ENCODE peak calls at places on chromosomes 3 and 15, in eight cellular contexts. One of them, this sample, is unnamed.

GRCh38 chr15:84398763-84399701 is 163.5 kb downstream of the GOLGA6L4 start:
- DNase-seq in CMK: no peak
- DNase-seq in iPS-NIHi11: peak; percentile 45
- DNase-seq in GM10248: no peak
- DNase-seq in activated CD4-positive, alpha-beta T cell treated with anti-CD3 and anti-CD28 coated beads for 24 hours: no peak
- DNase-seq in activated CD4-positive, CD25-positive, alpha-beta regulatory T cell treated with anti-CD3 and anti-CD28 coated beads, Interleukin-2, amount 50 U/mL, for 72 hours: peak; percentile 23
- DNase-seq in iris pigment epithelial cell: no peak
- DNase-seq in amygdala: no peak
- DNase-seq in this sample: no peak

GRCh38 chr3:32121137-32121536 is 14.7 kb downstream of the GPD1L start:
- DNase-seq in CMK: no peak
- DNase-seq in iPS-NIHi11: no peak
- DNase-seq in GM10248: no peak
- DNase-seq in activated CD4-positive, alpha-beta T cell treated with anti-CD3 and anti-CD28 coated beads for 24 hours: no peak
- DNase-seq in activated CD4-positive, CD25-positive, alpha-beta regulatory T cell treated with anti-CD3 and anti-CD28 coated beads, Interleukin-2, amount 50 U/mL, for 72 hours: no peak
- DNase-seq in iris pigment epithelial cell: no peak
- DNase-seq in amygdala: no peak
- DNase-seq in this sample: no peak

GRCh38 chr3:155792532-155792931 is 13.5 kb downstream of the C3orf33 start:
- DNase-seq in CMK: no peak
- DNase-seq in iPS-NIHi11: no peak
- DNase-seq in GM10248: no peak
- DNase-seq in activated CD4-positive, alpha-beta T cell treated with anti-CD3 and anti-CD28 coated beads for 24 hours: no peak
- DNase-seq in activated CD4-positive, CD25-positive, alpha-beta regulatory T cell treated with anti-CD3 and anti-CD28 coated beads, Interleukin-2, amount 50 U/mL, for 72 hours: no peak
- DNase-seq in iris pigment epithelial cell: no peak
- DNase-seq in amygdala: no peak
- DNase-seq in this sample: no peak

GRCh38 chr3:47475029-47475569 is 642 bp downstream of the SCAP start:
- DNase-seq in CMK: no peak
- DNase-seq in iPS-NIHi11: peak; percentile 26
- DNase-seq in GM10248: no peak
- DNase-seq in activated CD4-positive, alpha-beta T cell treated with anti-CD3 and anti-CD28 coated beads for 24 hours: no peak
- DNase-seq in activated CD4-positive, CD25-positive, alpha-beta regulatory T cell treated with anti-CD3 and anti-CD28 coated beads, Interleukin-2, amount 50 U/mL, for 72 hours: no peak
- DNase-seq in iris pigment epithelial cell: peak; percentile 44
- DNase-seq in amygdala: peak; percentile 31
- DNase-seq in this sample: no peak

GRCh38 chr3:14481018-14481645 is 59.0 kb downstream of the GRIP2 start:
- DNase-seq in CMK: no peak
- DNase-seq in iPS-NIHi11: no peak
- DNase-seq in GM10248: no peak
- DNase-seq in activated CD4-positive, alpha-beta T cell treated with anti-CD3 and anti-CD28 coated beads for 24 hours: no peak
- DNase-seq in activated CD4-positive, CD25-positive, alpha-beta regulatory T cell treated with anti-CD3 and anti-CD28 coated beads, Interleukin-2, amount 50 U/mL, for 72 hours: no peak
- DNase-seq in iris pigment epithelial cell: no peak
- DNase-seq in amygdala: no peak
- DNase-seq in this sample: no peak

GRCh38 chr3:179811321-179812095 is 158.7 kb downstream of the USP13 start:
- DNase-seq in CMK: no peak
- DNase-seq in iPS-NIHi11: peak; percentile 65
- DNase-seq in GM10248: peak; percentile 64
- DNase-seq in activated CD4-positive, alpha-beta T cell treated with anti-CD3 and anti-CD28 coated beads for 24 hours: no peak
- DNase-seq in activated CD4-positive, CD25-positive, alpha-beta regulatory T cell treated with anti-CD3 and anti-CD28 coated beads, Interleukin-2, amount 50 U/mL, for 72 hours: no peak
- DNase-seq in iris pigment epithelial cell: peak; percentile 90
- DNase-seq in amygdala: peak; percentile 2
- DNase-seq in this sample: peak; percentile 63

GRCh38 chr3:63228087-63228486 is 50.0 kb upstream of the SYNPR start:
- DNase-seq in CMK: no peak
- DNase-seq in iPS-NIHi11: no peak
- DNase-seq in GM10248: no peak
- DNase-seq in activated CD4-positive, alpha-beta T cell treated with anti-CD3 and anti-CD28 coated beads for 24 hours: no peak
- DNase-seq in activated CD4-positive, CD25-positive, alpha-beta regulatory T cell treated with anti-CD3 and anti-CD28 coated beads, Interleukin-2, amount 50 U/mL, for 72 hours: no peak
- DNase-seq in iris pigment epithelial cell: no peak
- DNase-seq in amygdala: no peak
- DNase-seq in this sample: no peak

GRCh38 chr3:120595788-120596115 is 384 bp upstream of the NDUFB4 start:
- DNase-seq in CMK: no peak
- DNase-seq in iPS-NIHi11: no peak
- DNase-seq in GM10248: no peak
- DNase-seq in activated CD4-positive, alpha-beta T cell treated with anti-CD3 and anti-CD28 coated beads for 24 hours: no peak
- DNase-seq in activated CD4-positive, CD25-positive, alpha-beta regulatory T cell treated with anti-CD3 and anti-CD28 coated beads, Interleukin-2, amount 50 U/mL, for 72 hours: no peak
- DNase-seq in iris pigment epithelial cell: no peak
- DNase-seq in amygdala: no peak
- DNase-seq in this sample: no peak

GRCh38 chr15:42082832-42083604 is 11.3 kb downstream of the PLA2G4D start:
- DNase-seq in CMK: no peak
- DNase-seq in iPS-NIHi11: no peak
- DNase-seq in GM10248: no peak
- DNase-seq in activated CD4-positive, alpha-beta T cell treated with anti-CD3 and anti-CD28 coated beads for 24 hours: no peak
- DNase-seq in activated CD4-positive, CD25-positive, alpha-beta regulatory T cell treated with anti-CD3 and anti-CD28 coated beads, Interleukin-2, amount 50 U/mL, for 72 hours: no peak
- DNase-seq in iris pigment epithelial cell: no peak
- DNase-seq in amygdala: no peak
- DNase-seq in this sample: no peak

GRCh38 chr3:101675709-101676218 is 1.2 kb downstream of the ZBTB11 start:
- DNase-seq in CMK: no peak
- DNase-seq in iPS-NIHi11: no peak
- DNase-seq in GM10248: no peak
- DNase-seq in activated CD4-positive, alpha-beta T cell treated with anti-CD3 and anti-CD28 coated beads for 24 hours: no peak
- DNase-seq in activated CD4-positive, CD25-positive, alpha-beta regulatory T cell treated with anti-CD3 and anti-CD28 coated beads, Interleukin-2, amount 50 U/mL, for 72 hours: no peak
- DNase-seq in iris pigment epithelial cell: no peak
- DNase-seq in amygdala: no peak
- DNase-seq in this sample: no peak

GRCh38 chr3:9143180-9143579 is 106.3 kb downstream of the SRGAP3 start:
- DNase-seq in CMK: no peak
- DNase-seq in iPS-NIHi11: no peak
- DNase-seq in GM10248: no peak
- DNase-seq in activated CD4-positive, alpha-beta T cell treated with anti-CD3 and anti-CD28 coated beads for 24 hours: no peak
- DNase-seq in activated CD4-positive, CD25-positive, alpha-beta regulatory T cell treated with anti-CD3 and anti-CD28 coated beads, Interleukin-2, amount 50 U/mL, for 72 hours: no peak
- DNase-seq in iris pigment epithelial cell: no peak
- DNase-seq in amygdala: no peak
- DNase-seq in this sample: no peak

GRCh38 chr3:16950845-16951244 is 66.1 kb downstream of the PLCL2 start:
- DNase-seq in CMK: no peak
- DNase-seq in iPS-NIHi11: no peak
- DNase-seq in GM10248: no peak
- DNase-seq in activated CD4-positive, alpha-beta T cell treated with anti-CD3 and anti-CD28 coated beads for 24 hours: no peak
- DNase-seq in activated CD4-positive, CD25-positive, alpha-beta regulatory T cell treated with anti-CD3 and anti-CD28 coated beads, Interleukin-2, amount 50 U/mL, for 72 hours: no peak
- DNase-seq in iris pigment epithelial cell: no peak
- DNase-seq in amygdala: no peak
- DNase-seq in this sample: no peak

GRCh38 chr3:192902481-192903023 is 15.1 kb downstream of the MB21D2 start:
- DNase-seq in CMK: no peak
- DNase-seq in iPS-NIHi11: no peak
- DNase-seq in GM10248: no peak
- DNase-seq in activated CD4-positive, alpha-beta T cell treated with anti-CD3 and anti-CD28 coated beads for 24 hours: no peak
- DNase-seq in activated CD4-positive, CD25-positive, alpha-beta regulatory T cell treated with anti-CD3 and anti-CD28 coated beads, Interleukin-2, amount 50 U/mL, for 72 hours: no peak
- DNase-seq in iris pigment epithelial cell: peak; percentile 60
- DNase-seq in amygdala: no peak
- DNase-seq in this sample: no peak

GRCh38 chr3:154252759-154253638 is 71.3 kb downstream of the DHX36 start:
- DNase-seq in CMK: peak; percentile 42
- DNase-seq in iPS-NIHi11: peak; percentile 87
- DNase-seq in GM10248: peak; percentile 63
- DNase-seq in activated CD4-positive, alpha-beta T cell treated with anti-CD3 and anti-CD28 coated beads for 24 hours: peak; percentile 52
- DNase-seq in activated CD4-positive, CD25-positive, alpha-beta regulatory T cell treated with anti-CD3 and anti-CD28 coated beads, Interleukin-2, amount 50 U/mL, for 72 hours: peak; percentile 49
- DNase-seq in iris pigment epithelial cell: peak; percentile 86
- DNase-seq in amygdala: peak; percentile 80
- DNase-seq in this sample: peak; percentile 23

This sample was measured in BJ.